ENCODE peak calls at places on chromosomes 4 and X, in eight cellular contexts. P, K, T, H, L, R, A and U are unnamed samples.
A peak's percentile ranks its signal among the peaks of the same experiment; 100 is the strongest.

GRCh38 chr4:38075370-38076152 is 115.4 kb downstream of the PTTG2 start:
- DNase-seq in P (no peak), K (no peak), T (no peak), H (no peak), L (no peak), R (no peak), A (no peak), U (no peak)

GRCh38 chr4:3469386-3470243 is 6.5 kb downstream of the DOK7 start:
- DNase-seq in P (no peak), K (no peak), T (no peak), H (no peak), L (peak; percentile 70), R (no peak), A (no peak), U (no peak)

GRCh38 chrX:55778322-55778721 is 60.8 kb downstream of the RRAGB start:
- DNase-seq in P (no peak), K (no peak), T (no peak), H (no peak), L (no peak), R (no peak), A (no peak), U (no peak)

GRCh38 chrX:103157511-103158316 is 57.2 kb upstream of the BEX4 start:
- DNase-seq in P (no peak), K (peak; percentile 38), T (no peak), H (no peak), L (no peak), R (peak; percentile 46), A (no peak), U (peak; percentile 25)

GRCh38 chrX:12011075-12011474 is 127.2 kb upstream of the FRMPD4 start:
- DNase-seq in P (no peak), K (no peak), T (no peak), H (no peak), L (no peak), R (no peak), A (peak; percentile 37), U (no peak)

GRCh38 chrX:19954707-19955106 is 36.2 kb downstream of the BCLAF3 start:
- DNase-seq in P (no peak), K (no peak), T (no peak), H (no peak), L (no peak), R (no peak), A (no peak), U (no peak)

GRCh38 chr4:3248811-3249661 is at the start of gene MSANTD1:
- DNase-seq in P (no peak), K (peak; percentile 71), T (no peak), H (no peak), L (no peak), R (peak; percentile 58), A (peak; percentile 59), U (peak; percentile 5)

GRCh38 chr4:39785031-39785430 is 87.1 kb downstream of the UBE2K start:
- DNase-seq in P (no peak), K (no peak), T (no peak), H (no peak), L (no peak), R (no peak), A (no peak), U (no peak)

GRCh38 chr4:107937040-107937439 is 5.7 kb downstream of the CYP2U1 start:
- DNase-seq in P (no peak), K (no peak), T (no peak), H (no peak), L (no peak), R (no peak), A (no peak), U (no peak)

GRCh38 chr4:152193059-152193458 is 342.8 kb downstream of the FBXW7 start:
- DNase-seq in P (no peak), K (no peak), T (no peak), H (no peak), L (no peak), R (no peak), A (no peak), U (no peak)

GRCh38 chr4:10066704-10067651 is 45.7 kb upstream of the SLC2A9 start:
- DNase-seq in P (no peak), K (no peak), T (no peak), H (no peak), L (no peak), R (no peak), A (no peak), U (no peak)

GRCh38 chrX:47581731-47582647 is at the start of gene TIMP1:
- DNase-seq in P (peak; percentile 86), K (peak; percentile 80), T (peak; percentile 97), H (peak; percentile 91), L (peak; percentile 87), R (peak; percentile 86), A (peak; percentile 92), U (peak; percentile 90)

GRCh38 chr4:107838138-107838618 is 13.4 kb downstream of the SGMS2 start:
- DNase-seq in P (no peak), K (no peak), T (no peak), H (no peak), L (no peak), R (no peak), A (no peak), U (no peak)

GRCh38 chrX:8869812-8870211 is 68.6 kb upstream of the FAM9A start:
- DNase-seq in P (no peak), K (no peak), T (no peak), H (no peak), L (no peak), R (no peak), A (no peak), U (no peak)

GRCh38 chrX:13646154-13646549 is 6.8 kb upstream of the TCEANC start:
- DNase-seq in P (peak; percentile 57), K (peak; percentile 76), T (peak; percentile 73), H (no peak), L (peak; percentile 39), R (peak; percentile 40), A (no peak), U (peak; percentile 62)

GRCh38 chr4:156098846-156099245 is 145.2 kb upstream of the CTSO start:
- DNase-seq in P (no peak), K (no peak), T (no peak), H (no peak), L (no peak), R (no peak), A (no peak), U (no peak)

GRCh38 chr4:46886711-46887110 is 22.3 kb downstream of the COX7B2 start:
- DNase-seq in P (no peak), K (no peak), T (no peak), H (no peak), L (no peak), R (no peak), A (no peak), U (no peak)

GRCh38 chr4:94277539-94277938 is 65.1 kb downstream of the HPGDS start:
- DNase-seq in P (no peak), K (no peak), T (no peak), H (no peak), L (no peak), R (no peak), A (no peak), U (no peak)

DNA sequence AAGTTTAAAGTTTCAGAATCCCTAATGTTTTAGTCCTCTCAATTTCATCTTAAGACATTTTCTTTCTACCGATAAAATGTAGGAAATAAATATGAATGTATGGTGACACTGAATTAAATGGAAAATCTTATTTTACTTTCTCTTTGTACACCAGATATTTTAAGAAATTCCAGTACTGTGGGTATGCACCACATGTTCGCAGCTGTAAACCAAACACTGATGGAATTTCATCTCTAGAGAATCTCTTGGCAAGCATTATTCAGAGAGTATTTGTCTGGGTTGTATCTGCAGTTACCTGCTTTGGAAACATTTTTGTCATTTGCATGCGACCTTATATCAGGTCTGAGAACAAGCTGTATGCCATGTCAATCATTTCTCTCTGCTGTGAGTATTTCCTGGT is 26.9 kb downstream of the C4orf46 start:
- DNase-seq in P (no peak), K (no peak), T (no peak), H (no peak), L (no peak), R (no peak), A (no peak), U (no peak)
- H3K4me3 ChIP-seq in P (no peak overlapping the region), K (no peak overlapping the region), T (no peak overlapping the region), H (no peak overlapping the region), L (no peak overlapping the region), R (no peak overlapping the region), A (no peak overlapping the region), U (no peak overlapping the region)

GRCh38 chr4:184383497-184384055 is 90.8 kb downstream of the IRF2 start:
- DNase-seq in P (no peak), K (no peak), T (peak; percentile 85), H (no peak), L (no peak), R (no peak), A (peak; percentile 83), U (no peak)
- TF ChIP-seq CTCF in P (no peak), K (no peak), T (no peak), H (no peak), L (no peak), R (no peak), A (no peak), U (no peak)

GRCh38 chr4:99947190-99947578 is 766 bp upstream of the DNAJB14 start:
- DNase-seq in P (no peak), K (peak; percentile 38), T (no peak), H (no peak), L (no peak), R (no peak), A (no peak), U (no peak)

GRCh38 chr4:99943904-99944437 is 2.4 kb downstream of the DNAJB14 start:
- DNase-seq in P (no peak), K (no peak), T (no peak), H (no peak), L (no peak), R (no peak), A (no peak), U (no peak)

GRCh38 chr4:99947608-99948007 is 1.2 kb upstream of the DNAJB14 start:
- DNase-seq in P (no peak), K (no peak), T (no peak), H (no peak), L (no peak), R (no peak), A (no peak), U (no peak)

GRCh38 chr4:99946346-99947189 is at the start of gene DNAJB14:
- DNase-seq in P (peak; percentile 79), K (peak; percentile 79), T (peak; percentile 87), H (peak; percentile 83), L (peak; percentile 84), R (peak; percentile 90), A (peak; percentile 73), U (peak; percentile 78)

DNA sequence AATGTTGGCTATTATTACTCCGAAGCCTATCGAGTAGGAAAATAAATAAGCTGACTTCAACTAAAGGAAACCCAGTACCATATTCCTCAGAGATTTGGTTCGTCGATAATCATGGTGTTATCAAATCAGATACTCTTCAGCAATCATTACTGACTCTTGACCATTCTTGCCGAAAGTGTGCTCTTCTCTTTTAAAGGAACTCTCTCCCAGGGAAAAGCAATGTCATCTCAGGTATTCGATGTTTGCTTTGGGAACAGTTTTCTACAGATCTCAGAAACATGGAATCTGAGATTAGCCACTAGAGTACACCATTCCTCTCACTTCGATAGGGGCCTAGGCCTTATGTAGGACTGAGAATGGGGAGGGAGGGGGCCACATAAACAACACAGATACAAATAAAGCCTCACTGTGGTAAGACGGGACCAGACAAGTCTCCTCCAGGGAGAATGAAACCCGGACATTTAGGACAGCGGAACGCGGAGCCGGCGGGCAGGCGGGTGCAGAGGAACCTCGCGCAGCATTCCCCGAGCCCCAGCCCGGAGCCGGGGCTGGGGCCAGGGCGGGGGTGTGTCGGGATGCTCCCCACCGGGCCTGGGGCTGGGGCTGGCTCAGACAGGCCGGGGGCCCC is 586 bp downstream of the DNAJB14 start:
- DNase-seq in P (no peak), K (peak; percentile 55), T (peak; percentile 66), H (no peak), L (no peak), R (peak; percentile 68), A (no peak), U (peak; percentile 25)
- H3K4me1 ChIP-seq in P (peaks cover 17% of the 10 kb centered on the region), K (peaks cover 36% of the 10 kb centered on the region), T (no peaks in the 10 kb centered on the region), H (peaks cover 36% of the 10 kb centered on the region), L (peaks cover 77% of the 10 kb centered on the region), R (peaks cover 22% of the 10 kb centered on the region), A (peaks cover 24% of the 10 kb centered on the region), U (no peaks in the 10 kb centered on the region)

GRCh38 chr4:5711479-5712184 is 631 bp downstream of the EVC start:
- DNase-seq in P (no peak), K (peak; percentile 75), T (peak; percentile 77), H (no peak), L (peak; percentile 39), R (no peak), A (no peak), U (no peak)
- H3K4me3 ChIP-seq in P (peak overlapping the region; percentile 51), K (peak overlapping the region; percentile 77), T (peak overlapping the region; percentile 63), H (peak overlapping the region; percentile 62), L (peak overlapping the region; percentile 71), R (peak overlapping the region; percentile 75), A (peak overlapping the region; percentile 62), U (no peak overlapping the region)